ENCODE peak calls at places on chromosomes 16 and 17, in five cellular contexts. D is progenitor cell of endocrine pancreas, S is gastrocnemius medialis, U is mucosa of descending colon, A is NCI-H187. W is an unnamed sample.

GRCh38 chr16:28503470-28504259 is 3.0 kb downstream of the IL27 start:
- DNase-seq in D (no peak), S (no peak), U (no peak), A (no peak), W (no peak)

GRCh38 chr16:81457326-81458133 is 12.9 kb downstream of the CMIP start:
- DNase-seq in D (no peak), S (no peak), U (peak), A (no peak), W (peak)

GRCh38 chr16:84806256-84806889 is 13.4 kb upstream of the CRISPLD2 start:
- DNase-seq in D (no peak), S (no peak), U (peak), A (no peak), W (peak)

GRCh38 chr16:4218202-4218601 is 23.7 kb downstream of the SRL start:
- DNase-seq in D (no peak), S (no peak), U (no peak), A (peak), W (no peak)

GRCh38 chr17:71023631-71024030 is 854.3 kb downstream of the KCNJ2 start:
- DNase-seq in D (no peak), S (no peak), U (no peak), A (no peak), W (no peak)

GRCh38 chr17:71033336-71033735 is 864.0 kb downstream of the KCNJ2 start:
- DNase-seq in D (no peak), S (no peak), U (no peak), A (no peak), W (no peak)

GRCh38 chr17:7021993-7022778 is 664 bp upstream of the BCL6B start:
- DNase-seq in D (peak), S (peak), U (peak), A (no peak), W (peak)

GRCh38 chr17:70863436-70864248 is 694.3 kb downstream of the KCNJ2 start:
- DNase-seq in D (no peak), S (no peak), U (no peak), A (no peak), W (no peak)

GRCh38 chr16:9176547-9177418 is 85.3 kb downstream of the HAPSTR1 start:
- DNase-seq in D (no peak), S (no peak), U (no peak), A (no peak), W (no peak)

GRCh38 chr16:5580320-5580719 is 482.7 kb upstream of the EEF2KMT start:
- DNase-seq in D (no peak), S (no peak), U (no peak), A (no peak), W (no peak)

GRCh38 chr16:19210175-19210924 is 42.3 kb downstream of the SYT17 start:
- DNase-seq in D (no peak), S (no peak), U (no peak), A (no peak), W (no peak)

GRCh38 chr16:81693047-81693446 is 86.0 kb upstream of the PLCG2 start:
- DNase-seq in D (no peak), S (no peak), U (no peak), A (no peak), W (no peak)

GRCh38 chr16:46972971-46973456 is 460 bp downstream of the DNAJA2 start:
- DNase-seq in D (peak), S (no peak), U (peak), A (no peak), W (peak)

GRCh38 chr16:70253291-70254094 is 1.8 kb upstream of the EXOSC6 start:
- DNase-seq in D (no peak), S (no peak), U (no peak), A (no peak), W (peak)

GRCh38 chr17:27559506-27559931 is 71.5 kb upstream of the LGALS9 start:
- DNase-seq in D (no peak), S (no peak), U (no peak), A (no peak), W (no peak)

GRCh38 chr17:81082177-81083073 is 47.5 kb downstream of the BAIAP2 start:
- DNase-seq in D (no peak), S (no peak), U (no peak), A (no peak), W (no peak)

GRCh38 chr16:69889295-69889964 is 61.7 kb upstream of the CLEC18A start:
- DNase-seq in D (no peak), S (no peak), U (no peak), A (no peak), W (no peak)

GRCh38 chr17:13154403-13154802 is 136.6 kb upstream of the ELAC2 start:
- DNase-seq in D (no peak), S (no peak), U (no peak), A (no peak), W (no peak)

GRCh38 chr16:66416981-66417700 is 10.0 kb upstream of the BEAN1 start:
- DNase-seq in D (no peak), S (no peak), U (no peak), A (no peak), W (no peak)

GRCh38 chr16:3950343-3951193 is 70.1 kb upstream of the CREBBP start:
- DNase-seq in D (no peak), S (peak), U (peak), A (no peak), W (peak)

GRCh38 chr16:8571061-8571596 is 19.2 kb downstream of the TMEM114 start:
- DNase-seq in D (no peak), S (no peak), U (no peak), A (no peak), W (no peak)

GRCh38 chr17:15278381-15278780 is 13.3 kb upstream of the PMP22 start:
- DNase-seq in D (no peak), S (no peak), U (no peak), A (no peak), W (no peak)

GRCh38 chr17:52106638-52107261 is 51.8 kb downstream of the CA10 start:
- DNase-seq in D (peak), S (no peak), U (peak), A (peak), W (peak)

GRCh38 chr17:82003411-82004381 is 19.0 kb downstream of the CENPX start:
- DNase-seq in D (no peak), S (peak), U (no peak), A (no peak), W (no peak)

GRCh38 chr17:48544356-48545021 is 420 bp downstream of the HOXB2 start:
- DNase-seq in D (no peak), S (peak), U (peak), A (no peak), W (peak)

GRCh38 chr17:79008666-79009387 is 737 bp downstream of the CANT1 start:
- DNase-seq in D (no peak), S (no peak), U (no peak), A (no peak), W (no peak)

GRCh38 chr16:88309905-88310259 is 72.9 kb upstream of the ZNF469 start:
- DNase-seq in D (no peak), S (no peak), U (no peak), A (no peak), W (no peak)

GRCh38 chr17:32564325-32564724 is 77.5 kb downstream of the CDK5R1 start:
- DNase-seq in D (no peak), S (no peak), U (no peak), A (no peak), W (no peak)

GRCh38 chr17:43396491-43397060 is 2.2 kb upstream of the ARL4D start:
- DNase-seq in D (no peak), S (no peak), U (no peak), A (no peak), W (no peak)

GRCh38 chr17:51687887-51688286 is 427.5 kb downstream of the UTP18 start:
- DNase-seq in D (no peak), S (no peak), U (no peak), A (no peak), W (no peak)

GRCh38 chr16:70760221-70760620 is 40.7 kb downstream of the VAC14 start:
- DNase-seq in D (no peak), S (no peak), U (no peak), A (no peak), W (no peak)